ENCODE peak calls at places on chromosome 21, in seven cellular contexts. X is HS-5; F is A549; V is stomach; P is fibroblast of pulmonary artery; D is posterior cingulate gyrus; R is activated T-helper 1 cell treated with anti-CD3 and anti-CD28 coated beads, Interleukin-12 subunit alpha, Interleukin-12 subunit beta, Interleukin-2, Interleukin-4 antibody, amounts not matched to agents 30 ng/mL and 10 ng/mL and 1 ng/mL, durations not matched to agents 14 hours and 24 hours and 36 hours. A is an unnamed sample.

GRCh38 chr21:31559368-31560119 is 99.9 kb upstream of the SOD1 start:
- DNase-seq in X (peak), F (peak), V (peak), P (peak), D (peak), R (peak), A (peak)

GRCh38 chr21:35783686-35784085 is 276.6 kb downstream of the SETD4 start:
- DNase-seq in X (no peak), F (no peak), V (no peak), P (no peak), D (no peak), R (no peak), A (no peak)

GRCh38 chr21:46120301-46121285 is 22.7 kb downstream of the COL6A2 start:
- DNase-seq in X (no peak), F (no peak), V (no peak), P (no peak), D (peak), R (no peak), A (no peak)

GRCh38 chr21:38861989-38862683 is 56.4 kb downstream of the ETS2 start:
- DNase-seq in X (no peak), F (no peak), V (no peak), P (no peak), D (no peak), R (no peak), A (no peak)

GRCh38 chr21:35563885-35564451 is 496.4 kb downstream of the SETD4 start:
- DNase-seq in X (no peak), F (no peak), V (no peak), P (peak), D (peak), R (no peak), A (no peak)

GRCh38 chr21:41961753-41962152 is 7.9 kb upstream of the C2CD2 start:
- DNase-seq in X (no peak), F (no peak), V (no peak), P (no peak), D (no peak), R (no peak), A (no peak)

GRCh38 chr21:45356653-45357435 is 48.1 kb upstream of the COL18A1 start:
- DNase-seq in X (no peak), F (no peak), V (no peak), P (no peak), D (no peak), R (no peak), A (no peak)

GRCh38 chr21:40846057-40846456 is 901 bp downstream of the DSCAM start:
- DNase-seq in X (no peak), F (no peak), V (no peak), P (no peak), D (no peak), R (no peak), A (no peak)

GRCh38 chr21:42574234-42575027 is 60.8 kb downstream of the SLC37A1 start:
- DNase-seq in X (no peak), F (no peak), V (peak), P (peak), D (no peak), R (no peak), A (no peak)

GRCh38 chr21:17921579-17922530 is 102.7 kb upstream of the C21orf91 start:
- DNase-seq in X (peak), F (no peak), V (no peak), P (peak), D (no peak), R (no peak), A (no peak)

GRCh38 chr21:17799414-17800164 is 19.6 kb downstream of the C21orf91 start:
- DNase-seq in X (no peak), F (no peak), V (no peak), P (no peak), D (no peak), R (no peak), A (no peak)

GRCh38 chr21:20463362-20463761 is 534.8 kb upstream of the NCAM2 start:
- DNase-seq in X (no peak), F (no peak), V (no peak), P (no peak), D (no peak), R (no peak), A (no peak)

GRCh38 chr21:42343963-42344510 is 6.8 kb downstream of the TFF2 start:
- DNase-seq in X (no peak), F (no peak), V (no peak), P (no peak), D (no peak), R (no peak), A (no peak)

GRCh38 chr21:29372063-29372802 is 73.5 kb downstream of the BACH1 start:
- DNase-seq in X (peak), F (peak), V (peak), P (peak), D (no peak), R (peak), A (peak)

GRCh38 chr21:46126321-46127238 is 28.7 kb downstream of the COL6A2 start:
- DNase-seq in X (no peak), F (no peak), V (no peak), P (no peak), D (peak), R (no peak), A (no peak)

GRCh38 chr21:25518491-25518911 is 88.8 kb downstream of the MRPL39 start:
- DNase-seq in X (no peak), F (no peak), V (no peak), P (no peak), D (no peak), R (no peak), A (no peak)

A was measured in cerebellum.